ENCODE peak calls at places on chromosomes 6 and 20, in seven cellular contexts. W is mucosa of descending colon, P is small intestine, Y is activated T-cell treated with anti-CD3 and anti-CD28 coated beads for 48 hours, Z is foreskin fibroblast, I is thoracic aorta, R is anterior cingulate cortex. O is an unnamed sample.

GRCh38 chr6:33622456-33623431 is 1.6 kb downstream of the ITPR3 start:
- DNase-seq in W (peak; percentile 65), P (peak; percentile 72), Y (no peak), Z (peak; percentile 53), I (no peak), R (no peak), O (no peak)

GRCh38 chr20:46074006-46074405 is 15.8 kb downstream of the NCOA5 start:
- DNase-seq in W (no peak), P (no peak), Y (no peak), Z (no peak), I (no peak), R (no peak), O (no peak)

GRCh38 chr6:137241481-137242011 is 22.4 kb upstream of the IFNGR1 start:
- DNase-seq in W (no peak), P (peak; percentile 85), Y (no peak), Z (no peak), I (no peak), R (no peak), O (peak; percentile 73)

GRCh38 chr6:72617721-72618120 is 4.1 kb upstream of the KCNQ5 start:
- DNase-seq in W (no peak), P (no peak), Y (no peak), Z (no peak), I (no peak), R (no peak), O (no peak)

GRCh38 chr6:9295641-9296040 is 860.3 kb upstream of the SLC35B3 start:
- DNase-seq in W (no peak), P (no peak), Y (no peak), Z (peak; percentile 4), I (no peak), R (no peak), O (no peak)

GRCh38 chr20:21291026-21291425 is 12.1 kb upstream of the XRN2 start:
- DNase-seq in W (no peak), P (no peak), Y (no peak), Z (peak; percentile 86), I (no peak), R (no peak), O (no peak)

GRCh38 chr6:149948011-149948410 is 6.2 kb downstream of the ULBP2 start:
- DNase-seq in W (no peak), P (no peak), Y (no peak), Z (no peak), I (no peak), R (no peak), O (no peak)

GRCh38 chr6:167826230-167827061 is at the start of gene AFDN:
- DNase-seq in W (peak; percentile 88), P (peak; percentile 72), Y (peak; percentile 61), Z (peak; percentile 48), I (no peak), R (peak; percentile 62), O (peak; percentile 61)

GRCh38 chr20:34281177-34281576 is 22.0 kb downstream of the AHCY start:
- DNase-seq in W (no peak), P (no peak), Y (no peak), Z (no peak), I (no peak), R (no peak), O (no peak)

GRCh38 chr20:38184098-38184497 is 19.0 kb upstream of the TGM2 start:
- DNase-seq in W (no peak), P (no peak), Y (no peak), Z (no peak), I (no peak), R (no peak), O (peak; percentile 72)

GRCh38 chr6:28944412-28945006 is 20.7 kb upstream of the TRIM27 start:
- DNase-seq in W (peak; percentile 60), P (peak; percentile 75), Y (peak; percentile 64), Z (peak; percentile 62), I (no peak), R (no peak), O (peak; percentile 95)

GRCh38 chr6:93416575-93417420 is 2.6 kb downstream of the EPHA7 start:
- DNase-seq in W (peak; percentile 25), P (peak; percentile 31), Y (no peak), Z (peak; percentile 10), I (no peak), R (peak; percentile 36), O (no peak)

GRCh38 chr6:36839819-36840379 is 655 bp upstream of the CPNE5 start:
- DNase-seq in W (peak; percentile 49), P (peak; percentile 32), Y (peak; percentile 28), Z (no peak), I (no peak), R (no peak), O (no peak)

GRCh38 chr20:51500311-51500710 is 42.2 kb downstream of the NFATC2 start:
- DNase-seq in W (no peak), P (peak; percentile 35), Y (no peak), Z (no peak), I (no peak), R (no peak), O (no peak)

GRCh38 chr6:15250440-15251168 is 4.7 kb downstream of the JARID2 start:
- DNase-seq in W (no peak), P (no peak), Y (no peak), Z (no peak), I (no peak), R (no peak), O (no peak)

GRCh38 chr20:10510216-10510615 is 75.1 kb downstream of the SLX4IP start:
- DNase-seq in W (no peak), P (no peak), Y (no peak), Z (no peak), I (no peak), R (no peak), O (no peak)

GRCh38 chr6:167712332-167713087 is 114.2 kb upstream of the AFDN start:
- DNase-seq in W (peak; percentile 53), P (peak; percentile 37), Y (no peak), Z (no peak), I (no peak), R (no peak), O (no peak)

GRCh38 chr6:20661721-20662120 is 127.5 kb downstream of the CDKAL1 start:
- DNase-seq in W (no peak), P (peak; percentile 25), Y (no peak), Z (no peak), I (no peak), R (no peak), O (peak; percentile 36)

GRCh38 chr20:49427751-49428518 is 54.5 kb downstream of the KCNB1 start:
- DNase-seq in W (no peak), P (no peak), Y (no peak), Z (no peak), I (no peak), R (no peak), O (no peak)

GRCh38 chr20:63065911-63066310 is 59.1 kb upstream of the BHLHE23 start:
- DNase-seq in W (no peak), P (no peak), Y (no peak), Z (no peak), I (no peak), R (no peak), O (no peak)

GRCh38 chr6:34570066-34570833 is 14.1 kb upstream of the SPDEF start:
- DNase-seq in W (peak; percentile 75), P (peak; percentile 57), Y (no peak), Z (no peak), I (no peak), R (no peak), O (no peak)

GRCh38 chr6:47631248-47632196 is 66.9 kb upstream of the ADGRF4 start:
- DNase-seq in W (no peak), P (peak; percentile 52), Y (no peak), Z (no peak), I (no peak), R (no peak), O (peak; percentile 75)

GRCh38 chr6:123402052-123402451 is 234.7 kb downstream of the TRDN start:
- DNase-seq in W (no peak), P (no peak), Y (no peak), Z (no peak), I (no peak), R (no peak), O (no peak)

GRCh38 chr20:8145246-8145639 is 13.2 kb downstream of the PLCB1 start:
- DNase-seq in W (no peak), P (no peak), Y (no peak), Z (no peak), I (no peak), R (no peak), O (no peak)

GRCh38 chr6:333379-334002 is 41.2 kb downstream of the DUSP22 start:
- DNase-seq in W (no peak), P (no peak), Y (no peak), Z (no peak), I (no peak), R (no peak), O (no peak)

O was measured in HT-29.